ENCODE peak calls at places on chromosomes 7 and 10, in seven cellular contexts. B is stimulated activated CD8-positive, alpha-beta memory T cell treated with anti-CD3 and anti-CD28 coated beads, Interleukin-7, amount 100 ng/mL, for 48 hours; N is HCT116; Z is OCI-M1; C is colonic mucosa; Y is HT1080; U is astrocyte of the hippocampus. I is an unnamed sample.

GRCh38 chr7:112453505-112454171 is 3.4 kb downstream of the IFRD1 start:
- DNase-seq in B (no peak), N (no peak), Z (no peak), C (no peak), Y (no peak), U (peak; percentile 21), I (no peak)

GRCh38 chr7:16803881-16804673 is 722 bp downstream of the AGR2 start:
- DNase-seq in B (no peak), N (no peak), Z (no peak), C (no peak), Y (no peak), U (no peak), I (no peak)

GRCh38 chr7:2681954-2682799 is 5.8 kb upstream of the AMZ1 start:
- DNase-seq in B (no peak), N (no peak), Z (no peak), C (no peak), Y (no peak), U (no peak), I (no peak)

GRCh38 chr7:143387156-143387975 is 6.2 kb downstream of the ZYX start:
- DNase-seq in B (no peak), N (no peak), Z (no peak), C (no peak), Y (no peak), U (no peak), I (no peak)

GRCh38 chr7:21526007-21526406 is 16.8 kb upstream of the DNAH11 start:
- DNase-seq in B (no peak), N (peak; percentile 4), Z (peak; percentile 3), C (no peak), Y (no peak), U (no peak), I (no peak)

GRCh38 chr10:129309565-129309964 is 157.5 kb upstream of the MGMT start:
- DNase-seq in B (no peak), N (no peak), Z (no peak), C (no peak), Y (no peak), U (no peak), I (no peak)

GRCh38 chr10:31028076-31028475 is 3.6 kb downstream of the ZNF438 start:
- DNase-seq in B (no peak), N (no peak), Z (no peak), C (no peak), Y (no peak), U (no peak), I (peak; percentile 22)

GRCh38 chr7:91285966-91286365 is 21.7 kb downstream of the FZD1 start:
- DNase-seq in B (no peak), N (no peak), Z (no peak), C (no peak), Y (no peak), U (peak; percentile 42), I (no peak)

GRCh38 chr10:11036424-11037011 is 18.8 kb downstream of the CELF2 start:
- DNase-seq in B (no peak), N (no peak), Z (peak; percentile 37), C (peak; percentile 74), Y (peak; percentile 55), U (peak; percentile 74), I (no peak)

GRCh38 chr7:128357366-128357662 is 4.2 kb downstream of the PRRT4 start:
- DNase-seq in B (no peak), N (no peak), Z (no peak), C (no peak), Y (no peak), U (no peak), I (no peak)

GRCh38 chr10:60048146-60048545 is 141.8 kb upstream of the CCDC6 start:
- DNase-seq in B (no peak), N (peak; percentile 18), Z (peak; percentile 25), C (peak; percentile 46), Y (peak; percentile 39), U (peak; percentile 86), I (peak; percentile 39)

GRCh38 chr10:30862486-30862885 is 169.2 kb downstream of the ZNF438 start:
- DNase-seq in B (no peak), N (no peak), Z (no peak), C (no peak), Y (peak; percentile 21), U (no peak), I (no peak)

GRCh38 chr7:20307119-20307518 is 23.6 kb upstream of the ITGB8 start:
- DNase-seq in B (no peak), N (no peak), Z (no peak), C (no peak), Y (peak; percentile 34), U (peak; percentile 87), I (peak; percentile 35)

GRCh38 chr7:836429-836828 is 4.2 kb downstream of the SUN1 start:
- DNase-seq in B (no peak), N (peak; percentile 27), Z (peak; percentile 0), C (no peak), Y (peak; percentile 53), U (peak; percentile 47), I (no peak)

GRCh38 chr7:36600869-36601530 is 123.3 kb downstream of the AOAH start:
- DNase-seq in B (no peak), N (no peak), Z (no peak), C (no peak), Y (peak; percentile 77), U (peak; percentile 70), I (peak; percentile 74)

GRCh38 chr7:44283381-44284211 is 41.8 kb downstream of the CAMK2B start:
- DNase-seq in B (no peak), N (no peak), Z (no peak), C (no peak), Y (no peak), U (no peak), I (no peak)

GRCh38 chr7:125355899-125356298 is 426.3 kb upstream of the POT1 start:
- DNase-seq in B (no peak), N (no peak), Z (peak; percentile 67), C (no peak), Y (peak; percentile 80), U (peak; percentile 3), I (no peak)

GRCh38 chr10:119029613-119030420 is at the start of gene NANOS1:
- DNase-seq in B (no peak), N (no peak), Z (peak; percentile 62), C (no peak), Y (no peak), U (peak; percentile 61), I (no peak)

GRCh38 chr10:67663449-67664087 is 32.4 kb downstream of the CTNNA3 start:
- DNase-seq in B (no peak), N (no peak), Z (peak; percentile 28), C (no peak), Y (no peak), U (no peak), I (no peak)

GRCh38 chr10:52653510-52653909 is 119.1 kb downstream of the MBL2 start:
- DNase-seq in B (no peak), N (no peak), Z (no peak), C (no peak), Y (no peak), U (no peak), I (no peak)

GRCh38 chr10:126165865-126166264 is 222.4 kb downstream of the ADAM12 start:
- DNase-seq in B (no peak), N (no peak), Z (no peak), C (no peak), Y (no peak), U (no peak), I (no peak)